ENCODE peak calls at places on chromosomes 7 and 10, in five cellular contexts. M is left lobe of liver; R is NCI-H187; C is T-cell; U is stimulated activated CD4-positive, alpha-beta T cell treated with anti-CD3 and anti-CD28 coated beads, Interleukin-1b, Interleukin-23, amount 100 ng/mL, for 24 hours. O is an unnamed sample.

GRCh38 chr10:80437227-80437626 is 16.9 kb upstream of the TSPAN14 start:
- DNase-seq in R (no peak), C (no peak), M (no peak), U (no peak), O (no peak)

GRCh38 chr10:988667-989545 is 672 bp downstream of the GTPBP4 start:
- DNase-seq in C (no peak), R (no peak), U (no peak), M (peak), O (no peak)

GRCh38 chr10:60687679-60688078 is 90.6 kb upstream of the CDK1 start:
- DNase-seq in R (no peak), U (no peak), C (no peak), M (no peak), O (no peak)

GRCh38 chr7:130463553-130464434 is 23.0 kb upstream of the CEP41 start:
- DNase-seq in M (no peak), C (no peak), R (peak), U (no peak), O (no peak)

GRCh38 chr10:69949770-69950169 is 102.9 kb upstream of the MACROH2A2 start:
- DNase-seq in R (no peak), M (no peak), C (no peak), U (no peak), O (no peak)

GRCh38 chr7:93043393-93043985 is 74.3 kb downstream of the SAMD9 start:
- DNase-seq in C (no peak), R (no peak), U (no peak), M (no peak), O (peak)

GRCh38 chr10:68144709-68145108 is 35.4 kb downstream of the MYPN start:
- DNase-seq in C (no peak), U (no peak), M (no peak), R (no peak), O (no peak)

GRCh38 chr10:5446390-5446926 is 34.1 kb downstream of the NET1 start:
- DNase-seq in C (peak), M (peak), R (peak), U (peak), O (peak)

GRCh38 chr10:132186488-132187413 is at the start of gene DPYSL4:
- DNase-seq in C (no peak), R (no peak), M (no peak), U (no peak), O (no peak)